ENCODE peak calls at places on chromosomes 16 and 17, in seven cellular contexts. C, R, Y, W, T, N and Z are unnamed samples.

GRCh38 chr17:14152726-14153125 is 83.4 kb downstream of the COX10 start:
- DNase-seq in W (no peak), R (no peak), T (no peak), Y (no peak), N (no peak), C (no peak), Z (no peak)

GRCh38 chr17:44788139-44788538 is 29.4 kb downstream of the ADAM11 start:
- DNase-seq in Y (no peak), N (no peak), T (no peak), W (no peak), C (no peak), R (no peak), Z (no peak)

GRCh38 chr17:77153487-77153886 is 12.7 kb downstream of the SEC14L1 start:
- DNase-seq in Y (no peak), R (no peak), N (no peak), C (no peak), W (no peak), T (no peak), Z (no peak)

GRCh38 chr16:30366511-30366910 is 3.8 kb downstream of the TBC1D10B start:
- DNase-seq in C (no peak), W (no peak), N (no peak), R (no peak), T (no peak), Y (no peak), Z (no peak)

GRCh38 chr16:11977206-11978041 is 890 bp downstream of the SNX29 start:
- DNase-seq in N (no peak), W (no peak), C (peak; percentile 63), Y (no peak), R (no peak), T (no peak), Z (no peak)

GRCh38 chr16:49701867-49702494 is 153.9 kb downstream of the ZNF423 start:
- DNase-seq in W (no peak), T (peak; percentile 52), R (no peak), Y (no peak), C (peak; percentile 68), N (no peak), Z (no peak)

GRCh38 chr16:53504665-53505064 is 1.7 kb upstream of the AKTIP start:
- DNase-seq in R (peak; percentile 39), N (no peak), C (peak; percentile 60), T (no peak), Y (no peak), W (no peak), Z (no peak)

GRCh38 chr17:43034623-43035293 is 9.7 kb downstream of the RND2 start:
- DNase-seq in Y (no peak), W (no peak), T (no peak), C (no peak), R (no peak), N (no peak), Z (no peak)

GRCh38 chr16:58695368-58695767 is 10.8 kb upstream of the SLC38A7 start:
- DNase-seq in C (no peak), W (no peak), Y (no peak), T (no peak), R (no peak), N (no peak), Z (no peak)

GRCh38 chr17:50107790-50108414 is 12.8 kb downstream of the PDK2 start:
- DNase-seq in R (no peak), W (no peak), T (no peak), C (peak; percentile 54), Y (no peak), N (peak; percentile 84), Z (no peak)

GRCh38 chr17:19630651-19631050 is 17.9 kb upstream of the ALDH3A2 start:
- DNase-seq in W (no peak), T (no peak), Y (no peak), R (no peak), C (no peak), N (no peak), Z (no peak)

GRCh38 chr17:31596382-31597323 is 205.2 kb downstream of the RAB11FIP4 start:
- DNase-seq in Y (no peak), N (peak; percentile 89), T (no peak), C (peak; percentile 99), R (no peak), W (no peak), Z (no peak)

GRCh38 chr17:78151514-78152008 is 5.4 kb downstream of the C17orf99 start:
- DNase-seq in N (no peak), T (no peak), W (no peak), C (no peak), R (no peak), Y (no peak), Z (no peak)

GRCh38 chr16:57994778-57995177 is 5.7 kb downstream of the ZNF319 start:
- DNase-seq in Y (no peak), T (peak; percentile 32), R (peak; percentile 83), W (no peak), C (peak; percentile 67), N (no peak), Z (no peak)

GRCh38 chr17:34354637-34355036 is 1.6 kb upstream of the CCL13 start:
- DNase-seq in N (no peak), R (no peak), C (no peak), T (no peak), W (no peak), Y (no peak), Z (no peak)

GRCh38 chr16:22813946-22814325 is at the start of gene HS3ST2:
- DNase-seq in N (no peak), T (peak; percentile 42), C (peak; percentile 70), W (no peak), Y (peak; percentile 50), R (no peak), Z (no peak)

GRCh38 chr17:78745407-78746088 is 36.5 kb downstream of the CYTH1 start:
- DNase-seq in C (peak; percentile 38), Y (no peak), N (no peak), T (peak; percentile 29), W (no peak), R (peak; percentile 56), Z (peak; percentile 41)

GRCh38 chr17:1647802-1648581 is 1.7 kb downstream of the RILP start:
- DNase-seq in N (no peak), R (peak; percentile 56), T (no peak), W (no peak), Y (no peak), C (peak; percentile 55), Z (no peak)

GRCh38 chr17:82592751-82593589 is 55.3 kb downstream of the WDR45B start:
- DNase-seq in Y (peak; percentile 82), T (peak; percentile 22), N (no peak), C (peak; percentile 55), R (peak; percentile 78), W (no peak), Z (peak; percentile 59)

GRCh38 chr16:11258553-11259287 is 2.7 kb upstream of the SOCS1 start:
- DNase-seq in C (no peak), Y (no peak), N (no peak), W (no peak), R (peak; percentile 81), T (no peak), Z (no peak)

GRCh38 chr17:29566473-29567361 is at the start of gene ABHD15:
- DNase-seq in T (no peak), R (peak; percentile 78), W (peak; percentile 54), N (peak; percentile 70), C (peak; percentile 80), Y (peak; percentile 48), Z (no peak)

GRCh38 chr16:68563631-68564366 is 24.7 kb downstream of the ZFP90 start:
- DNase-seq in T (no peak), Y (no peak), R (no peak), C (no peak), W (no peak), N (no peak), Z (no peak)

GRCh38 chr17:35588196-35588920 is 1.2 kb downstream of the AP2B1 start:
- DNase-seq in Y (no peak), T (no peak), N (no peak), R (no peak), W (no peak), C (peak; percentile 88), Z (no peak)

GRCh38 chr17:74954665-74955421 is 17.7 kb downstream of the HID1 start:
- DNase-seq in C (no peak), R (no peak), N (no peak), Y (no peak), T (no peak), W (no peak), Z (no peak)

GRCh38 chr16:3202903-3203539 is 15.0 kb downstream of the OR1F1 start:
- DNase-seq in R (no peak), T (no peak), W (no peak), N (no peak), Y (no peak), C (no peak), Z (no peak)

GRCh38 chr16:65543781-65544740 is 422.2 kb upstream of the CDH11 start:
- DNase-seq in C (no peak), Y (no peak), N (no peak), W (no peak), R (no peak), T (no peak), Z (no peak)

GRCh38 chr17:40450175-40450574 is 6.9 kb downstream of the IGFBP4 start:
- DNase-seq in N (no peak), C (no peak), T (no peak), W (no peak), Y (no peak), R (peak; percentile 63), Z (no peak)

GRCh38 chr17:73765824-73766563 is 121.7 kb upstream of the SDK2 start:
- DNase-seq in W (no peak), C (peak; percentile 70), T (no peak), R (no peak), N (no peak), Y (peak; percentile 41), Z (no peak)

GRCh38 chr17:7404737-7405412 is 978 bp upstream of the TMEM256 start:
- DNase-seq in C (peak; percentile 40), T (peak; percentile 16), R (peak; percentile 74), Y (no peak), N (no peak), W (peak; percentile 74), Z (peak; percentile 65)

GRCh38 chr16:81647527-81647926 is 131.6 kb upstream of the PLCG2 start:
- DNase-seq in Y (no peak), C (peak; percentile 80), W (no peak), T (no peak), N (no peak), R (no peak), Z (no peak)

GRCh38 chr17:68455756-68456528 is 1.4 kb downstream of the WIPI1 start:
- DNase-seq in T (no peak), N (no peak), C (peak; percentile 67), W (no peak), Y (peak; percentile 59), R (no peak), Z (no peak)

GRCh38 chr17:80449930-80450576 is 26.4 kb downstream of the NPTX1 start:
- DNase-seq in W (no peak), C (no peak), T (no peak), Y (no peak), R (no peak), N (no peak), Z (no peak)

GRCh38 chr17:56594528-56595418 is 1.3 kb downstream of the NOG start:
- DNase-seq in R (peak; percentile 46), N (no peak), W (no peak), Y (no peak), T (peak; percentile 40), C (peak; percentile 53), Z (peak; percentile 7)

GRCh38 chr16:24129412-24129918 is 126.7 kb upstream of the CACNG3 start:
- DNase-seq in N (no peak), R (no peak), Y (no peak), C (no peak), T (no peak), W (no peak), Z (no peak)

GRCh38 chr17:60305141-60305540 is 86.8 kb downstream of the USP32 start:
- DNase-seq in T (no peak), C (no peak), R (no peak), Y (no peak), W (no peak), N (no peak), Z (no peak)

GRCh38 chr17:45301674-45302073 is 15.1 kb downstream of the MAP3K14 start:
- DNase-seq in C (no peak), Y (no peak), W (no peak), R (no peak), T (no peak), N (no peak), Z (no peak)

GRCh38 chr17:32491371-32492280 is 4.8 kb downstream of the CDK5R1 start:
- DNase-seq in Y (no peak), W (no peak), R (no peak), C (peak; percentile 35), T (no peak), N (no peak), Z (no peak)

GRCh38 chr17:51270675-51271074 is 10.3 kb downstream of the UTP18 start:
- DNase-seq in T (no peak), C (no peak), N (no peak), W (no peak), Y (no peak), R (no peak), Z (no peak)